ENCODE peak calls at places on chromosomes 11 and 22, in six cellular contexts. E is spleen; X is left ventricle myocardium inferior; G is effector memory CD4-positive, alpha-beta T cell; K is CD8-positive, alpha-beta memory T cell; R is right cardiac atrium. O is an unnamed sample.

GRCh38 chr11:112785717-112786116 is 175.5 kb upstream of the NCAM1 start:
- DNase-seq in R (peak; percentile 46), X (no peak), G (no peak), E (no peak), K (no peak), O (no peak)

GRCh38 chr22:22060200-22061084 is 77.9 kb upstream of the TOP3B start:
- DNase-seq in K (peak; percentile 39), E (peak; percentile 95), R (peak; percentile 50), G (no peak), X (peak; percentile 36), O (peak; percentile 86)

GRCh38 chr11:93738647-93739081 is 2.6 kb downstream of the TAF1D start:
- DNase-seq in R (no peak), G (no peak), E (no peak), K (no peak), X (no peak), O (no peak)

GRCh38 chr11:1260023-1260501 is 37.2 kb downstream of the MUC5B start:
- DNase-seq in G (peak; percentile 14), E (no peak), X (no peak), R (no peak), K (peak; percentile 13), O (no peak)

GRCh38 chr11:87134524-87135106 is 96.9 kb downstream of the TMEM135 start:
- DNase-seq in G (no peak), E (no peak), K (no peak), X (no peak), R (no peak), O (no peak)

GRCh38 chr11:47599821-47600377 is 5.7 kb upstream of the C1QTNF4 start:
- DNase-seq in K (no peak), G (no peak), E (no peak), X (no peak), R (no peak), O (no peak)

GRCh38 chr11:110433393-110434333 is 3.9 kb downstream of the FDX1 start:
- DNase-seq in E (no peak), X (no peak), K (no peak), G (no peak), R (no peak), O (no peak)

GRCh38 chr11:74550991-74551753 is 41.2 kb upstream of the POLD3 start:
- DNase-seq in X (no peak), K (no peak), E (no peak), R (no peak), G (no peak), O (peak; percentile 15)

GRCh38 chr11:1336836-1337646 is 27.6 kb upstream of the TOLLIP start:
- DNase-seq in K (peak; percentile 37), X (peak; percentile 43), G (peak; percentile 45), R (peak; percentile 64), E (peak; percentile 93), O (peak; percentile 65)

GRCh38 chr11:92107331-92107730 is 117.3 kb upstream of the FAT3 start:
- DNase-seq in K (no peak), X (no peak), G (no peak), R (no peak), E (no peak), O (no peak)

GRCh38 chr11:119759324-119759723 is 30.3 kb upstream of the NECTIN1 start:
- DNase-seq in X (no peak), G (no peak), K (no peak), E (peak; percentile 25), R (no peak), O (no peak)

GRCh38 chr22:37337204-37337943 is 55.1 kb downstream of the CYTH4 start:
- DNase-seq in K (no peak), E (no peak), X (no peak), R (no peak), G (no peak), O (no peak)

GRCh38 chr11:128582496-128583366 is 4.6 kb downstream of the ETS1 start:
- DNase-seq in X (no peak), E (no peak), R (no peak), G (no peak), K (no peak), O (peak; percentile 97)

GRCh38 chr11:43784866-43785265 is 95.8 kb upstream of the ALKBH3 start:
- DNase-seq in X (no peak), K (no peak), G (no peak), R (no peak), E (no peak), O (no peak)

GRCh38 chr11:110873953-110874352 is 161.7 kb upstream of the ARHGAP20 start:
- DNase-seq in G (no peak), K (no peak), R (no peak), E (no peak), X (no peak), O (no peak)

GRCh38 chr22:30249049-30250038 is 2.8 kb upstream of the LIF start:
- DNase-seq in R (peak; percentile 83), E (no peak), G (no peak), X (peak; percentile 74), K (no peak), O (no peak)

GRCh38 chr11:119077839-119078238 is 6.8 kb upstream of the HMBS start:
- DNase-seq in X (no peak), K (no peak), E (peak; percentile 52), G (no peak), R (no peak), O (no peak)

GRCh38 chr11:119460130-119460529 is 37.2 kb upstream of the THY1 start:
- DNase-seq in R (no peak), E (no peak), X (no peak), K (no peak), G (no peak), O (no peak)

GRCh38 chr11:8342821-8343681 is 79.4 kb upstream of the LMO1 start:
- DNase-seq in K (no peak), E (no peak), G (no peak), R (no peak), X (no peak), O (no peak)

GRCh38 chr22:35418088-35418487 is 18.1 kb downstream of the MCM5 start:
- DNase-seq in X (no peak), G (no peak), E (no peak), K (no peak), R (no peak), O (no peak)

GRCh38 chr11:29171350-29171950 is 845.4 kb downstream of the KCNA4 start:
- DNase-seq in R (no peak), X (no peak), K (no peak), E (no peak), G (no peak), O (no peak)

GRCh38 chr11:66112640-66113098 is 42.6 kb downstream of the PACS1 start:
- DNase-seq in K (no peak), E (no peak), R (peak; percentile 43), G (no peak), X (no peak), O (peak; percentile 85)

GRCh38 chr11:105265859-105266258 is 126.3 kb upstream of the CARD18 start:
- DNase-seq in X (no peak), K (no peak), G (no peak), R (no peak), E (no peak), O (no peak)

GRCh38 chr22:25362215-25362882 is 142.9 kb downstream of the CRYBB2 start:
- DNase-seq in G (no peak), E (peak; percentile 86), X (peak; percentile 58), R (peak; percentile 61), K (peak; percentile 60), O (peak; percentile 86)

GRCh38 chr11:131985769-131986393 is 615.5 kb downstream of the NTM start:
- DNase-seq in G (no peak), R (no peak), K (no peak), X (peak; percentile 20), E (no peak), O (no peak)

GRCh38 chr11:46215208-46215931 is 62.1 kb upstream of the CREB3L1 start:
- DNase-seq in G (no peak), R (no peak), X (no peak), E (no peak), K (no peak), O (no peak)

GRCh38 chr11:19938866-19939265 is 221.4 kb downstream of the DBX1 start:
- DNase-seq in E (no peak), G (no peak), R (no peak), K (no peak), X (no peak), O (no peak)

GRCh38 chr11:44889266-44889665 is 61.4 kb downstream of the TP53I11 start:
- DNase-seq in K (no peak), X (no peak), E (no peak), G (no peak), R (no peak), O (no peak)
- H3K4me1 ChIP-seq in K (no peaks in the 10 kb centered on the region), X (peaks cover 65% of the 10 kb centered on the region), E (peaks cover 26% of the 10 kb centered on the region), G (no peaks in the 10 kb centered on the region), R (peaks cover 20% of the 10 kb centered on the region), O (no peaks in the 10 kb centered on the region)

DNA sequence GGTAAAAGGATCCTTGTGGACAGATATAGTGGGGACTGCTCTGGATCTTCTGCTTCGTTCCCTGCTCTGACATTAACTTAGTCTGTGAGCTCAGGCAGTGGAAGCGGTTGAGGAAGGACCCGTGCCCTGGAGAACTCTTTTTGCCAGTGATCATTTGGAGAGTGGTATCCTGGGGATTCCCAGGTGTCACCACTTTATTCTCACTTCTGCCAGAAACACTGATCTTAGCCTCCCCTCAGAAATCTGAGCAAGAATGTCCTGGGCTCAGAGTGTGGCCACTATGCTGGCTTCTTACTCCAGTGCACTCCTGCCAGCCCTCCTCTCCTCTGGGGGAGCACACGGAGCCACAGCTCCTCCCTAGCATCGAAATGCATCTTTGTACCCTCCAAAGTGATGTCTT is 7.6 kb upstream of the PHOX2A start:
- DNase-seq in G (no peak), K (no peak), E (no peak), R (no peak), X (no peak), O (no peak)
- H3K4me1 ChIP-seq in G (no peaks in the 10 kb centered on the region), K (no peaks in the 10 kb centered on the region), E (no peaks in the 10 kb centered on the region), R (no peaks in the 10 kb centered on the region), X (no peaks in the 10 kb centered on the region), O (no peaks in the 10 kb centered on the region)

GRCh38 chr11:35115688-35116030 is 23.3 kb upstream of the CD44 start:
- DNase-seq in X (no peak), R (no peak), E (no peak), G (no peak), K (no peak), O (no peak)
- H3K4me1 ChIP-seq in X (peaks cover 35% of the 10 kb centered on the region), R (peaks cover 12% of the 10 kb centered on the region), E (peaks cover 41% of the 10 kb centered on the region), G (peaks cover 15% of the 10 kb centered on the region), K (peaks cover 16% of the 10 kb centered on the region), O (peaks cover 5% of the 10 kb centered on the region)

DNA sequence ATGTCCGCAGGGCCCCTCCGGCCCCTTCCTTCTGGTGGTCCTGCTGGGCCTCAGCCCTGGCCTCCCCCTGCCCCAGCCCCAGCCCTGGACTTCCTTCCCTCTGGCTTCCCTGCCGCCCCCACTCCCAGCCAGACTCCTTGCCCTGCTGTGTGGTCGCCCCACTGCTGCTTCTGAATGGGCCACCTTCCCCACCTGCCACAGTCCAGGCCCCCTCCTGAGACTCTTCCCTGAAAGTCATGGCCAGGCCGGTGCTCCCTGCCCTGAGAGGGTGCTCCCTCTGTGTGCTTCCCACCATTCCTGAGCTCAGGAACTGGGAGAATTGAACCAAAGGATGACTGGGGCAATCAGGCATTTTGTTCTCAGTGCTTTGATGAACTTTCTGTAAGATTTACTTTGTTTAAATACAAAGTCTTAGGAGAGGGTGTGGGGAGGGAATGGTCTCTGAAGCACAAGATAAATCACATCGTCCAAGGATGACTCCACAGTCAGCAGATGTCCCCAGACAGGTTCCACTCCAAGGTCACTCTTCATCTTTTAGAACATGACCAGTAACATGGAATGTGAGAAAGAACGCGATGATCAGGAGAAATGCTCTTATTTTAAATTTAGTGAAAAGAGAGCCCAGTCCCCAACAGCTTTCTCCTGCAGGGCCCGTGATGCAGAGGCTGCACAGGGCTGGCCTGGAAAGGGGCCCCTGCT is 774 bp downstream of the APOBEC3D start:
- DNase-seq in K (no peak), X (no peak), G (no peak), R (no peak), E (no peak), O (no peak)
- H3K4me1 ChIP-seq in K (peaks cover 35% of the 10 kb centered on the region), X (peaks cover 26% of the 10 kb centered on the region), G (peaks cover 31% of the 10 kb centered on the region), R (no peaks in the 10 kb centered on the region), E (peaks cover 60% of the 10 kb centered on the region), O (no peaks in the 10 kb centered on the region)